ENCODE peak calls at places on chromosomes 2 and 18, in five cellular contexts. One of them, this sample, is unnamed.

GRCh38 chr18:50877545-50878265 is 1.2 kb upstream of the ME2 start:
- DNase-seq in lower lobe of right lung: no peak
- DNase-seq in endothelial cell: no peak
- DNase-seq in endodermal cell: no peak
- DNase-seq in fibroblast of pulmonary artery: no peak
- DNase-seq in this sample: no peak

GRCh38 chr2:56576001-56576400 is 392.2 kb downstream of the CCDC85A start:
- DNase-seq in lower lobe of right lung: no peak
- DNase-seq in endothelial cell: no peak
- DNase-seq in endodermal cell: no peak
- DNase-seq in fibroblast of pulmonary artery: no peak
- DNase-seq in this sample: no peak

GRCh38 chr2:217270089-217270800 is 410.4 kb upstream of the TNP1 start:
- DNase-seq in lower lobe of right lung: no peak
- DNase-seq in endothelial cell: no peak
- DNase-seq in endodermal cell: peak; percentile 94
- DNase-seq in fibroblast of pulmonary artery: no peak
- DNase-seq in this sample: no peak

GRCh38 chr2:212683346-212683745 is 144.7 kb upstream of the ERBB4 start:
- DNase-seq in lower lobe of right lung: no peak
- DNase-seq in endothelial cell: no peak
- DNase-seq in endodermal cell: no peak
- DNase-seq in fibroblast of pulmonary artery: peak; percentile 38
- DNase-seq in this sample: no peak

GRCh38 chr2:10934308-10934978 is 22.7 kb downstream of the KCNF1 start:
- DNase-seq in lower lobe of right lung: no peak
- DNase-seq in endothelial cell: no peak
- DNase-seq in endodermal cell: no peak
- DNase-seq in fibroblast of pulmonary artery: no peak
- DNase-seq in this sample: no peak

GRCh38 chr2:71712179-71712818 is 258.9 kb downstream of the DYSF start:
- DNase-seq in lower lobe of right lung: no peak
- DNase-seq in endothelial cell: no peak
- DNase-seq in endodermal cell: no peak
- DNase-seq in fibroblast of pulmonary artery: no peak
- DNase-seq in this sample: no peak

GRCh38 chr2:172454404-172455120 is 27.2 kb downstream of the ITGA6 start:
- DNase-seq in lower lobe of right lung: no peak
- DNase-seq in endothelial cell: no peak
- DNase-seq in endodermal cell: no peak
- DNase-seq in fibroblast of pulmonary artery: no peak
- DNase-seq in this sample: no peak

GRCh38 chr2:188046437-188046836 is 245.2 kb upstream of the GULP1 start:
- DNase-seq in lower lobe of right lung: no peak
- DNase-seq in endothelial cell: no peak
- DNase-seq in endodermal cell: no peak
- DNase-seq in fibroblast of pulmonary artery: peak; percentile 20
- DNase-seq in this sample: no peak

GRCh38 chr2:216742411-216742810 is 47.1 kb upstream of the IGFBP5 start:
- DNase-seq in lower lobe of right lung: no peak
- DNase-seq in endothelial cell: no peak
- DNase-seq in endodermal cell: no peak
- DNase-seq in fibroblast of pulmonary artery: no peak
- DNase-seq in this sample: peak; percentile 51

GRCh38 chr2:237717366-237718276 is 81.0 kb upstream of the RBM44 start:
- DNase-seq in lower lobe of right lung: no peak
- DNase-seq in endothelial cell: no peak
- DNase-seq in endodermal cell: peak; percentile 47
- DNase-seq in fibroblast of pulmonary artery: no peak
- DNase-seq in this sample: no peak

GRCh38 chr18:58866261-58867232 is 1.9 kb downstream of the ZNF532 start:
- DNase-seq in lower lobe of right lung: no peak
- DNase-seq in endothelial cell: no peak
- DNase-seq in endodermal cell: peak; percentile 46
- DNase-seq in fibroblast of pulmonary artery: peak; percentile 42
- DNase-seq in this sample: no peak

GRCh38 chr2:189685540-189686229 is 11.2 kb downstream of the ANKAR start:
- DNase-seq in lower lobe of right lung: no peak
- DNase-seq in endothelial cell: no peak
- DNase-seq in endodermal cell: peak; percentile 56
- DNase-seq in fibroblast of pulmonary artery: peak; percentile 67
- DNase-seq in this sample: no peak

GRCh38 chr2:72149556-72150156 is 2.0 kb upstream of the CYP26B1 start:
- DNase-seq in lower lobe of right lung: no peak
- DNase-seq in endothelial cell: no peak
- DNase-seq in endodermal cell: no peak
- DNase-seq in fibroblast of pulmonary artery: no peak
- DNase-seq in this sample: peak; percentile 56

GRCh38 chr2:100819365-100820345 is at the start of gene NPAS2:
- DNase-seq in lower lobe of right lung: no peak
- DNase-seq in endothelial cell: peak; percentile 53
- DNase-seq in endodermal cell: peak; percentile 75
- DNase-seq in fibroblast of pulmonary artery: peak; percentile 74
- DNase-seq in this sample: peak; percentile 71

GRCh38 chr2:84894131-84894586 is 11.3 kb upstream of the TMSB10 start:
- DNase-seq in lower lobe of right lung: no peak
- DNase-seq in endothelial cell: no peak
- DNase-seq in endodermal cell: peak; percentile 80
- DNase-seq in fibroblast of pulmonary artery: no peak
- DNase-seq in this sample: no peak

GRCh38 chr2:200091126-200091525 is 135.7 kb downstream of the MAIP1 start:
- DNase-seq in lower lobe of right lung: no peak
- DNase-seq in endothelial cell: no peak
- DNase-seq in endodermal cell: peak; percentile 83
- DNase-seq in fibroblast of pulmonary artery: no peak
- DNase-seq in this sample: no peak

GRCh38 chr2:189297446-189297845 is 117.9 kb upstream of the COL5A2 start:
- DNase-seq in lower lobe of right lung: no peak
- DNase-seq in endothelial cell: no peak
- DNase-seq in endodermal cell: no peak
- DNase-seq in fibroblast of pulmonary artery: peak; percentile 79
- DNase-seq in this sample: no peak

GRCh38 chr2:195447353-195447975 is 209.6 kb upstream of the SLC39A10 start:
- DNase-seq in lower lobe of right lung: no peak
- DNase-seq in endothelial cell: no peak
- DNase-seq in endodermal cell: no peak
- DNase-seq in fibroblast of pulmonary artery: no peak
- DNase-seq in this sample: no peak

GRCh38 chr2:210003394-210003793 is 956 bp downstream of the RPE start:
- DNase-seq in lower lobe of right lung: no peak
- DNase-seq in endothelial cell: no peak
- DNase-seq in endodermal cell: no peak
- DNase-seq in fibroblast of pulmonary artery: peak; percentile 18
- DNase-seq in this sample: no peak

GRCh38 chr2:98697651-98698337 is 33.1 kb downstream of the MGAT4A start:
- DNase-seq in lower lobe of right lung: no peak
- DNase-seq in endothelial cell: no peak
- DNase-seq in endodermal cell: no peak
- DNase-seq in fibroblast of pulmonary artery: no peak
- DNase-seq in this sample: no peak

GRCh38 chr2:107735206-107735605 is 91.5 kb upstream of the RGPD4 start:
- DNase-seq in lower lobe of right lung: no peak
- DNase-seq in endothelial cell: no peak
- DNase-seq in endodermal cell: no peak
- DNase-seq in fibroblast of pulmonary artery: no peak
- DNase-seq in this sample: no peak

GRCh38 chr18:68734311-68734710 is 19.4 kb upstream of the TMX3 start:
- DNase-seq in lower lobe of right lung: no peak
- DNase-seq in endothelial cell: no peak
- DNase-seq in endodermal cell: no peak
- DNase-seq in fibroblast of pulmonary artery: no peak
- DNase-seq in this sample: no peak

GRCh38 chr2:49162151-49162550 is 7.8 kb upstream of the FSHR start:
- DNase-seq in lower lobe of right lung: no peak
- DNase-seq in endothelial cell: no peak
- DNase-seq in endodermal cell: no peak
- DNase-seq in fibroblast of pulmonary artery: no peak
- DNase-seq in this sample: no peak

GRCh38 chr2:65431417-65432226 is 777 bp downstream of the SPRED2 start:
- DNase-seq in lower lobe of right lung: peak; percentile 65
- DNase-seq in endothelial cell: peak; percentile 36
- DNase-seq in endodermal cell: peak; percentile 82
- DNase-seq in fibroblast of pulmonary artery: peak; percentile 36
- DNase-seq in this sample: peak; percentile 72

GRCh38 chr18:71036783-71037182 is 747.9 kb downstream of the SOCS6 start:
- DNase-seq in lower lobe of right lung: no peak
- DNase-seq in endothelial cell: no peak
- DNase-seq in endodermal cell: no peak
- DNase-seq in fibroblast of pulmonary artery: peak; percentile 95
- DNase-seq in this sample: no peak

GRCh38 chr18:61333271-61333745 is at the start of gene CDH20:
- DNase-seq in lower lobe of right lung: no peak
- DNase-seq in endothelial cell: peak; percentile 26
- DNase-seq in endodermal cell: peak; percentile 82
- DNase-seq in fibroblast of pulmonary artery: no peak
- DNase-seq in this sample: no peak

GRCh38 chr2:240395896-240396622 is 39.4 kb upstream of the GPC1 start:
- DNase-seq in lower lobe of right lung: no peak
- DNase-seq in endothelial cell: no peak
- DNase-seq in endodermal cell: peak; percentile 20
- DNase-seq in fibroblast of pulmonary artery: no peak
- DNase-seq in this sample: no peak

GRCh38 chr18:44896817-44897216 is 216.1 kb downstream of the SETBP1 start:
- DNase-seq in lower lobe of right lung: no peak
- DNase-seq in endothelial cell: no peak
- DNase-seq in endodermal cell: no peak
- DNase-seq in fibroblast of pulmonary artery: no peak
- DNase-seq in this sample: no peak

GRCh38 chr18:77013777-77014525 is 118.6 kb downstream of the MBP start:
- DNase-seq in lower lobe of right lung: peak; percentile 81
- DNase-seq in endothelial cell: no peak
- DNase-seq in endodermal cell: no peak
- DNase-seq in fibroblast of pulmonary artery: no peak
- DNase-seq in this sample: no peak

GRCh38 chr2:166410828-166411472 is 35.2 kb upstream of the SCN9A start:
- DNase-seq in lower lobe of right lung: no peak
- DNase-seq in endothelial cell: no peak
- DNase-seq in endodermal cell: no peak
- DNase-seq in fibroblast of pulmonary artery: peak; percentile 88
- DNase-seq in this sample: no peak

GRCh38 chr2:112020561-112020960 is 34.5 kb upstream of the TMEM87B start:
- DNase-seq in lower lobe of right lung: no peak
- DNase-seq in endothelial cell: peak; percentile 36
- DNase-seq in endodermal cell: peak; percentile 79
- DNase-seq in fibroblast of pulmonary artery: no peak
- DNase-seq in this sample: no peak

GRCh38 chr2:145729993-145730770 is 1210.3 kb upstream of the ZEB2 start:
- DNase-seq in lower lobe of right lung: no peak
- DNase-seq in endothelial cell: no peak
- DNase-seq in endodermal cell: no peak
- DNase-seq in fibroblast of pulmonary artery: no peak
- DNase-seq in this sample: no peak
- TF ChIP-seq CTCF in lower lobe of right lung: no peak
- TF ChIP-seq CTCF in endothelial cell: no peak
- TF ChIP-seq CTCF in endodermal cell: no peak
- TF ChIP-seq CTCF in fibroblast of pulmonary artery: no peak
- TF ChIP-seq CTCF in this sample: no peak

GRCh38 chr2:133364636-133365035 is 203.6 kb downstream of the NCKAP5 start:
- DNase-seq in lower lobe of right lung: no peak
- DNase-seq in endothelial cell: no peak
- DNase-seq in endodermal cell: peak; percentile 56
- DNase-seq in fibroblast of pulmonary artery: no peak
- DNase-seq in this sample: no peak
- TF ChIP-seq CTCF in lower lobe of right lung: no peak
- TF ChIP-seq CTCF in endothelial cell: no peak
- TF ChIP-seq CTCF in endodermal cell: peak; percentile 63
- TF ChIP-seq CTCF in fibroblast of pulmonary artery: no peak
- TF ChIP-seq CTCF in this sample: no peak

DNA sequence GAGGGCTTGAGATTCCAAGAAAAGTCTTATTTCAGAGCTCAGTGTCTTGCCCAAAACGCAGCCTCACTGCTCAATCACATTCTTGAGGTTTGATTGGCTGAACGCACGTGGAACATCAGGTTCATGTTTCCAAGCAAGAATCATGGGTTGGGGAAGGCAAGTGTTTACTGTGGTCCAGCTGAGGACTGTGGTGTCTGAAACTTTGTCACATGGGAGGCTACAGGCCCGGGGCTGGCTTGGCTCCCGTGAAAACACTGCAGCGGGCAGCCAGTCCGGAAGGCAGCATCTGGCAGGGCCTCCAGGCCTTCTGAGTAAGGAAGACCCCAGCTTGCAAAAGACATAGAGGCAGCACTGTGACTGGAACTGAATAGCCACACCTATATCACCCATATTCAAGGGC is 84.7 kb downstream of the POLR1A start:
- DNase-seq in lower lobe of right lung: no peak
- DNase-seq in endothelial cell: no peak
- DNase-seq in endodermal cell: no peak
- DNase-seq in fibroblast of pulmonary artery: peak; percentile 50
- DNase-seq in this sample: no peak
- TF ChIP-seq CTCF in lower lobe of right lung: no peak
- TF ChIP-seq CTCF in endothelial cell: no peak
- TF ChIP-seq CTCF in endodermal cell: no peak
- TF ChIP-seq CTCF in fibroblast of pulmonary artery: no peak
- TF ChIP-seq CTCF in this sample: no peak

GRCh38 chr2:219723311-219723710 is 95.9 kb downstream of the SLC4A3 start:
- DNase-seq in lower lobe of right lung: no peak
- DNase-seq in endothelial cell: no peak
- DNase-seq in endodermal cell: no peak
- DNase-seq in fibroblast of pulmonary artery: no peak
- DNase-seq in this sample: no peak

GRCh38 chr2:219718066-219718465 is 90.6 kb downstream of the SLC4A3 start:
- DNase-seq in lower lobe of right lung: no peak
- DNase-seq in endothelial cell: no peak
- DNase-seq in endodermal cell: no peak
- DNase-seq in fibroblast of pulmonary artery: no peak
- DNase-seq in this sample: no peak

GRCh38 chr2:219720956-219721355 is 93.5 kb downstream of the SLC4A3 start:
- DNase-seq in lower lobe of right lung: no peak
- DNase-seq in endothelial cell: no peak
- DNase-seq in endodermal cell: no peak
- DNase-seq in fibroblast of pulmonary artery: no peak
- DNase-seq in this sample: no peak

GRCh38 chr2:219722276-219722883 is 95.0 kb downstream of the SLC4A3 start:
- DNase-seq in lower lobe of right lung: no peak
- DNase-seq in endothelial cell: no peak
- DNase-seq in endodermal cell: no peak
- DNase-seq in fibroblast of pulmonary artery: no peak
- DNase-seq in this sample: no peak

GRCh38 chr2:219719521-219719920 is 92.1 kb downstream of the SLC4A3 start:
- DNase-seq in lower lobe of right lung: no peak
- DNase-seq in endothelial cell: no peak
- DNase-seq in endodermal cell: no peak
- DNase-seq in fibroblast of pulmonary artery: no peak
- DNase-seq in this sample: no peak
- TF ChIP-seq CTCF in lower lobe of right lung: no peak
- TF ChIP-seq CTCF in endothelial cell: no peak
- TF ChIP-seq CTCF in endodermal cell: no peak
- TF ChIP-seq CTCF in fibroblast of pulmonary artery: no peak
- TF ChIP-seq CTCF in this sample: no peak

DNA sequence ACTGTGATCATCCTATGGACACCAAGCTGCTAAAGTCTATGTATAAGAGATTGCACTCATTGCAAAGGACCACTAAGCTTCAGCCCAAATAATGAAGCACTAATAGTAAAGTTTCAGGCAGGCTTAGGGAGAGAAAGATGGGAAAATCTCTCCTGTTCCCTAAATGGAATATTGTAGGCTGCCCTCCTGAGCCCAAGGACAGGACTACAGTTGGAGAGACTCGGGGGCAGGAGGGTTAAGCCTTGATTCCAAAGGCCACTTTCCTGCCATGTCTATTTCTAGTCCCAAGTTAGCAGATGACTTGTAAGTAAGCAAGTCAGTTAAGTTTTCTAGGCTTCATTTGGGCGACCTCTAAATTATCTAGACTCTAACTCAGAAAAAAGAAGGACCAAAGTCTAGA is 9.0 kb downstream of the TMEM247 start:
- DNase-seq in lower lobe of right lung: no peak
- DNase-seq in endothelial cell: no peak
- DNase-seq in endodermal cell: no peak
- DNase-seq in fibroblast of pulmonary artery: no peak
- DNase-seq in this sample: no peak
- TF ChIP-seq CTCF in lower lobe of right lung: no peak
- TF ChIP-seq CTCF in endothelial cell: no peak
- TF ChIP-seq CTCF in endodermal cell: peak; percentile 49
- TF ChIP-seq CTCF in fibroblast of pulmonary artery: peak; percentile 11
- TF ChIP-seq CTCF in this sample: no peak

This sample was measured in Peyer's patch.